ENCODE peak calls at places on chromosomes 5 and 9, in nine cellular contexts. One of them, this sample, is unnamed.

GRCh38 chr5:155872801-155873200 is 454.2 kb upstream of the SGCD start:
- DNase-seq in cardiac muscle cell: no peak
- DNase-seq in SK-N-SH: no peak
- DNase-seq in fibroblast of lung: no peak
- DNase-seq in stomach: no peak
- DNase-seq in GM23248: peak
- DNase-seq in adrenal gland: no peak
- DNase-seq in aorta: no peak
- DNase-seq in IMR-90: peak
- DNase-seq in this sample: no peak

GRCh38 chr5:116799401-116799800 is 224.8 kb upstream of the SEMA6A start:
- DNase-seq in SK-N-SH: no peak
- DNase-seq in fibroblast of lung: no peak
- DNase-seq in adrenal gland: no peak
- DNase-seq in cardiac muscle cell: no peak
- DNase-seq in aorta: no peak
- DNase-seq in stomach: no peak
- DNase-seq in GM23248: no peak
- DNase-seq in IMR-90: no peak
- DNase-seq in this sample: no peak

GRCh38 chr9:134297082-134297415 is 29.2 kb upstream of the RXRA start:
- DNase-seq in GM23248: no peak
- DNase-seq in IMR-90: no peak
- DNase-seq in adrenal gland: no peak
- DNase-seq in SK-N-SH: no peak
- DNase-seq in stomach: no peak
- DNase-seq in fibroblast of lung: no peak
- DNase-seq in cardiac muscle cell: no peak
- DNase-seq in aorta: peak
- DNase-seq in this sample: no peak

GRCh38 chr5:1294839-1295649 is at the start of gene TERT:
- DNase-seq in SK-N-SH: peak
- DNase-seq in IMR-90: no peak
- DNase-seq in adrenal gland: no peak
- DNase-seq in cardiac muscle cell: peak
- DNase-seq in GM23248: no peak
- DNase-seq in fibroblast of lung: no peak
- DNase-seq in stomach: peak
- DNase-seq in aorta: peak
- DNase-seq in this sample: no peak

GRCh38 chr9:136309101-136309801 is 5.4 kb upstream of the CCDC187 start:
- DNase-seq in aorta: no peak
- DNase-seq in fibroblast of lung: no peak
- DNase-seq in adrenal gland: no peak
- DNase-seq in GM23248: no peak
- DNase-seq in cardiac muscle cell: no peak
- DNase-seq in stomach: no peak
- DNase-seq in SK-N-SH: peak
- DNase-seq in IMR-90: no peak
- DNase-seq in this sample: no peak

GRCh38 chr9:7536310-7536939 is 263.2 kb downstream of the DMAC1 start:
- DNase-seq in SK-N-SH: peak
- DNase-seq in IMR-90: peak
- DNase-seq in stomach: peak
- DNase-seq in adrenal gland: peak
- DNase-seq in GM23248: peak
- DNase-seq in aorta: peak
- DNase-seq in cardiac muscle cell: peak
- DNase-seq in fibroblast of lung: peak
- DNase-seq in this sample: peak

GRCh38 chr9:22147818-22148573 is 138.9 kb upstream of the CDKN2B start:
- DNase-seq in cardiac muscle cell: no peak
- DNase-seq in stomach: no peak
- DNase-seq in aorta: no peak
- DNase-seq in adrenal gland: no peak
- DNase-seq in IMR-90: peak
- DNase-seq in GM23248: peak
- DNase-seq in SK-N-SH: no peak
- DNase-seq in fibroblast of lung: peak
- DNase-seq in this sample: peak

GRCh38 chr5:131630963-131631350 is 4.1 kb downstream of the RAPGEF6 start:
- DNase-seq in stomach: no peak
- DNase-seq in GM23248: peak
- DNase-seq in IMR-90: peak
- DNase-seq in adrenal gland: no peak
- DNase-seq in SK-N-SH: no peak
- DNase-seq in aorta: no peak
- DNase-seq in cardiac muscle cell: no peak
- DNase-seq in fibroblast of lung: no peak
- DNase-seq in this sample: no peak

GRCh38 chr5:97009212-97009898 is 73.5 kb downstream of the LNPEP start:
- DNase-seq in fibroblast of lung: peak
- DNase-seq in stomach: no peak
- DNase-seq in IMR-90: no peak
- DNase-seq in adrenal gland: no peak
- DNase-seq in cardiac muscle cell: peak
- DNase-seq in aorta: no peak
- DNase-seq in SK-N-SH: peak
- DNase-seq in GM23248: peak
- DNase-seq in this sample: no peak

GRCh38 chr5:15499528-15500325 is at the start of gene FBXL7:
- DNase-seq in fibroblast of lung: peak
- DNase-seq in cardiac muscle cell: peak
- DNase-seq in IMR-90: peak
- DNase-seq in SK-N-SH: peak
- DNase-seq in stomach: peak
- DNase-seq in GM23248: peak
- DNase-seq in aorta: peak
- DNase-seq in adrenal gland: peak
- DNase-seq in this sample: peak

GRCh38 chr9:14207352-14207995 is 106.5 kb downstream of the NFIB start:
- DNase-seq in GM23248: no peak
- DNase-seq in adrenal gland: no peak
- DNase-seq in IMR-90: no peak
- DNase-seq in fibroblast of lung: no peak
- DNase-seq in stomach: no peak
- DNase-seq in cardiac muscle cell: no peak
- DNase-seq in aorta: no peak
- DNase-seq in SK-N-SH: no peak
- DNase-seq in this sample: no peak

GRCh38 chr5:61586096-61587084 is 254.3 kb downstream of the ZSWIM6 start:
- DNase-seq in aorta: no peak
- DNase-seq in SK-N-SH: peak
- DNase-seq in fibroblast of lung: no peak
- DNase-seq in IMR-90: no peak
- DNase-seq in cardiac muscle cell: no peak
- DNase-seq in GM23248: no peak
- DNase-seq in stomach: no peak
- DNase-seq in adrenal gland: no peak
- DNase-seq in this sample: no peak

GRCh38 chr5:2303391-2304100 is 420.8 kb upstream of the IRX4 start:
- DNase-seq in stomach: no peak
- DNase-seq in aorta: no peak
- DNase-seq in fibroblast of lung: peak
- DNase-seq in cardiac muscle cell: no peak
- DNase-seq in GM23248: no peak
- DNase-seq in IMR-90: no peak
- DNase-seq in adrenal gland: no peak
- DNase-seq in SK-N-SH: no peak
- DNase-seq in this sample: no peak

GRCh38 chr5:180868960-180869359 is 7.9 kb upstream of the ZFP62 start:
- DNase-seq in adrenal gland: peak
- DNase-seq in stomach: peak
- DNase-seq in aorta: peak
- DNase-seq in SK-N-SH: peak
- DNase-seq in GM23248: peak
- DNase-seq in cardiac muscle cell: peak
- DNase-seq in fibroblast of lung: peak
- DNase-seq in IMR-90: peak
- DNase-seq in this sample: peak

GRCh38 chr9:33623658-33624586 is 99.9 kb downstream of the ANKRD18B start:
- DNase-seq in aorta: no peak
- DNase-seq in fibroblast of lung: peak
- DNase-seq in stomach: peak
- DNase-seq in cardiac muscle cell: peak
- DNase-seq in IMR-90: peak
- DNase-seq in SK-N-SH: peak
- DNase-seq in GM23248: peak
- DNase-seq in adrenal gland: peak
- DNase-seq in this sample: peak

GRCh38 chr5:206406-206805 is 11.5 kb downstream of the CCDC127 start:
- DNase-seq in cardiac muscle cell: no peak
- DNase-seq in fibroblast of lung: peak
- DNase-seq in GM23248: no peak
- DNase-seq in stomach: no peak
- DNase-seq in SK-N-SH: no peak
- DNase-seq in IMR-90: peak
- DNase-seq in aorta: peak
- DNase-seq in adrenal gland: peak
- DNase-seq in this sample: peak

GRCh38 chr5:59038169-59039002 is 455.5 kb downstream of the RAB3C start:
- DNase-seq in fibroblast of lung: peak
- DNase-seq in aorta: no peak
- DNase-seq in cardiac muscle cell: no peak
- DNase-seq in adrenal gland: no peak
- DNase-seq in stomach: no peak
- DNase-seq in IMR-90: peak
- DNase-seq in GM23248: peak
- DNase-seq in SK-N-SH: no peak
- DNase-seq in this sample: no peak

GRCh38 chr5:159660401-159660800 is 255.9 kb upstream of the ADRA1B start:
- DNase-seq in stomach: no peak
- DNase-seq in SK-N-SH: no peak
- DNase-seq in IMR-90: no peak
- DNase-seq in fibroblast of lung: no peak
- DNase-seq in cardiac muscle cell: no peak
- DNase-seq in adrenal gland: no peak
- DNase-seq in GM23248: peak
- DNase-seq in aorta: no peak
- DNase-seq in this sample: no peak

GRCh38 chr5:93596676-93597441 is 13.8 kb downstream of the NR2F1 start:
- DNase-seq in IMR-90: no peak
- DNase-seq in adrenal gland: no peak
- DNase-seq in GM23248: no peak
- DNase-seq in fibroblast of lung: no peak
- DNase-seq in SK-N-SH: peak
- DNase-seq in stomach: peak
- DNase-seq in cardiac muscle cell: no peak
- DNase-seq in aorta: no peak
- DNase-seq in this sample: no peak

GRCh38 chr9:122179690-122180074 is 20.0 kb downstream of the MORN5 start:
- DNase-seq in SK-N-SH: no peak
- DNase-seq in cardiac muscle cell: no peak
- DNase-seq in adrenal gland: no peak
- DNase-seq in GM23248: peak
- DNase-seq in IMR-90: peak
- DNase-seq in fibroblast of lung: no peak
- DNase-seq in stomach: no peak
- DNase-seq in aorta: no peak
- DNase-seq in this sample: peak

GRCh38 chr9:69672828-69673640 is 863 bp upstream of the APBA1 start:
- DNase-seq in cardiac muscle cell: peak
- DNase-seq in stomach: peak
- DNase-seq in aorta: peak
- DNase-seq in SK-N-SH: peak
- DNase-seq in IMR-90: peak
- DNase-seq in fibroblast of lung: peak
- DNase-seq in GM23248: peak
- DNase-seq in adrenal gland: peak
- DNase-seq in this sample: peak
- H3K4me3 ChIP-seq in cardiac muscle cell: peak
- H3K4me3 ChIP-seq in stomach: peak
- H3K4me3 ChIP-seq in aorta: peak
- H3K4me3 ChIP-seq in SK-N-SH: peak
- H3K4me3 ChIP-seq in IMR-90: peak
- H3K4me3 ChIP-seq in fibroblast of lung: peak
- H3K4me3 ChIP-seq in GM23248: peak
- H3K4me3 ChIP-seq in adrenal gland: peak
- H3K4me3 ChIP-seq in this sample: peak

GRCh38 chr9:113375057-113376023 is 1.4 kb downstream of the HDHD3 start:
- DNase-seq in cardiac muscle cell: no peak
- DNase-seq in aorta: no peak
- DNase-seq in stomach: peak
- DNase-seq in fibroblast of lung: no peak
- DNase-seq in SK-N-SH: no peak
- DNase-seq in IMR-90: peak
- DNase-seq in adrenal gland: peak
- DNase-seq in GM23248: peak
- DNase-seq in this sample: no peak
- H3K4me3 ChIP-seq in cardiac muscle cell: no peak
- H3K4me3 ChIP-seq in aorta: no peak
- H3K4me3 ChIP-seq in stomach: peak
- H3K4me3 ChIP-seq in fibroblast of lung: no peak
- H3K4me3 ChIP-seq in SK-N-SH: peak
- H3K4me3 ChIP-seq in IMR-90: no peak
- H3K4me3 ChIP-seq in adrenal gland: peak
- H3K4me3 ChIP-seq in GM23248: no peak
- H3K4me3 ChIP-seq in this sample: no peak

GRCh38 chr5:45057564-45057963 is 248.8 kb downstream of the MRPS30 start:
- DNase-seq in GM23248: no peak
- DNase-seq in IMR-90: no peak
- DNase-seq in adrenal gland: no peak
- DNase-seq in cardiac muscle cell: no peak
- DNase-seq in stomach: no peak
- DNase-seq in SK-N-SH: no peak
- DNase-seq in fibroblast of lung: no peak
- DNase-seq in aorta: no peak
- DNase-seq in this sample: no peak
- H3K4me3 ChIP-seq in GM23248: no peak
- H3K4me3 ChIP-seq in IMR-90: no peak
- H3K4me3 ChIP-seq in adrenal gland: no peak
- H3K4me3 ChIP-seq in cardiac muscle cell: no peak
- H3K4me3 ChIP-seq in stomach: no peak
- H3K4me3 ChIP-seq in SK-N-SH: no peak
- H3K4me3 ChIP-seq in fibroblast of lung: no peak
- H3K4me3 ChIP-seq in aorta: no peak
- H3K4me3 ChIP-seq in this sample: no peak

DNA sequence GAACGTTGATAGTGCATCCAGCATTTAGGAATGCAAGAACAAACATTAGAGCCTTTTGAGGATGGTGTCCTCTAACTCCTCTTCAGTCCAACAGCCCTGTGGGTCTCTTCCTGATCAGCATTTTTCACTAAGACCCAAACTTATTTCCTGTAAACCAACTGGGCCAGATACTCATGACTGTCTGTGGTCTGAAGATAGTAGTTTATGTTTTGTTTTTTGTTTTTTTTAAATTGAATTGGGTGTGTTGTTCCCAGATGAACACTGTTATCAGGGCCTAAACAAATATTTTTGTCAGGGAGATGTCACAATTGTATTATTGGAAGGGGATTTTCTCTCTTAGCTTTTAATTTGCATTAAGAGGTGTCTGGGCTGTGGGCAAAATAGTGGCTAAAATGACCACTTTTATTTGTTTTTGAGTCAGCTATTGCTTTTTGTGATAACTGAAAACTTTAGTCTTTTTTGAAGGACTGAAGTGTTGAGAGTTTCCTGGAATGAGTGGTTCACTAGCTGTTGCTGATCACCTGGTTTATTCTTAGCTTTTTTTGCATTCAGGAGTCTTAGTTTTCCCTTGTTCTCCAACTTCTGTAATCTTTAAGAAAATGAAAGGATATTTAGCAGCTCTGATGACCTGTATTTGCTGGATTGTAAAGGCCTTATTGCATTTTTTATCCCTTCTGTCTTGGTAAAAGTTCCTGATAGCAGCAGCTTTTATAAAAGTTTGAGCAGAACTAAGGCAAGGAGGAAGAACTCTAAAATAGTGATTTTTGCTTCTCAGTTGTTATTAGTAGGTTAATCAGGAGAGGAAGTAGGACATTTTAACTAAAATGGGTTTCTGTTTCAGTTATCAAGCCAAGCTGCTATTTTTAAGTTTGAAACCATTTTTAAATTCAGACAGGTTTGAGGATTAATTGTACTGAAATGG is 5.5 kb downstream of the MAN2A1 start:
- DNase-seq in aorta: no peak
- DNase-seq in cardiac muscle cell: no peak
- DNase-seq in SK-N-SH: no peak
- DNase-seq in IMR-90: no peak
- DNase-seq in adrenal gland: no peak
- DNase-seq in stomach: no peak
- DNase-seq in fibroblast of lung: no peak
- DNase-seq in GM23248: no peak
- DNase-seq in this sample: no peak
- H3K4me3 ChIP-seq in aorta: no peak
- H3K4me3 ChIP-seq in cardiac muscle cell: no peak
- H3K4me3 ChIP-seq in SK-N-SH: no peak
- H3K4me3 ChIP-seq in IMR-90: no peak
- H3K4me3 ChIP-seq in adrenal gland: peak
- H3K4me3 ChIP-seq in stomach: no peak
- H3K4me3 ChIP-seq in fibroblast of lung: no peak
- H3K4me3 ChIP-seq in GM23248: no peak
- H3K4me3 ChIP-seq in this sample: no peak